ENCODE peak calls at places on chromosomes 3 and 15, in four cellular contexts. H is ELR, O is kidney epithelial cell, C is chondrocyte. G is an unnamed sample.

GRCh38 chr3:177306252-177306651 is 109.0 kb upstream of the TBL1XR1 start:
- DNase-seq in C (no peak), H (peak), O (no peak), G (peak)

GRCh38 chr3:9151240-9151639 is 98.2 kb downstream of the SRGAP3 start:
- DNase-seq in C (no peak), O (no peak), H (no peak), G (peak)

GRCh38 chr15:68383161-68384074 is 48.5 kb downstream of the ITGA11 start:
- DNase-seq in C (no peak), H (peak), O (no peak), G (peak)

GRCh38 chr3:69144631-69145244 is 22.3 kb upstream of the LMOD3 start:
- DNase-seq in O (no peak), H (no peak), C (no peak), G (no peak)

GRCh38 chr3:9820944-9821343 is 10.9 kb downstream of the TTLL3 start:
- DNase-seq in O (no peak), C (peak), H (peak), G (peak)

GRCh38 chr3:56260262-56260661 is 208.0 kb downstream of the ERC2 start:
- DNase-seq in C (no peak), O (no peak), H (no peak), G (no peak)

GRCh38 chr3:16508591-16508995 is 4.9 kb downstream of the RFTN1 start:
- DNase-seq in H (no peak), C (no peak), O (no peak), G (no peak)

GRCh38 chr3:67595424-67595823 is 59.0 kb downstream of the SUCLG2 start:
- DNase-seq in H (no peak), C (no peak), O (no peak), G (no peak)

GRCh38 chr3:186616299-186616617 is 3.4 kb downstream of the AHSG start:
- DNase-seq in H (no peak), O (no peak), C (no peak), G (no peak)

GRCh38 chr3:22089284-22089683 is 338.3 kb upstream of the ZNF385D start:
- DNase-seq in O (peak), C (no peak), H (peak), G (no peak)

GRCh38 chr3:69542265-69543079 is 156.6 kb upstream of the FRMD4B start:
- DNase-seq in C (peak), H (no peak), O (no peak), G (no peak)

GRCh38 chr3:123028233-123028828 is 768 bp upstream of the SEMA5B start:
- DNase-seq in C (no peak), H (peak), O (peak), G (peak)

GRCh38 chr15:84911879-84912660 is 27.6 kb downstream of the SLC28A1 start:
- DNase-seq in C (no peak), O (peak), H (peak), G (peak)

GRCh38 chr15:70892002-70892911 is at the start of the genes LRRC49 and THAP10:
- DNase-seq in C (no peak), O (peak), H (peak), G (peak)

GRCh38 chr15:101024111-101024695 is 105.0 kb downstream of the LRRK1 start:
- DNase-seq in C (no peak), H (peak), O (no peak), G (no peak)

GRCh38 chr3:126317029-126317996 is 39.9 kb downstream of the KLF15 start:
- DNase-seq in H (no peak), C (no peak), O (no peak), G (no peak)

G was measured in HCEC 1CT.